ENCODE peak calls at places on chromosomes 16 and 17, in four cellular contexts. N is hepatocyte, V is lung microvascular endothelial cell, I is OCI-LY7. L is an unnamed sample.

GRCh38 chr16:477758-478157 is 49.8 kb upstream of the CAPN15 start:
- DNase-seq in N (no peak), V (no peak), I (no peak), L (no peak)

GRCh38 chr16:77404823-77405222 is 30.0 kb downstream of the ADAMTS18 start:
- DNase-seq in N (no peak), V (no peak), I (no peak), L (no peak)

GRCh38 chr17:81486174-81486810 is 26.3 kb downstream of the ACTG1 start:
- DNase-seq in N (no peak), V (peak), I (no peak), L (no peak)

GRCh38 chr16:26963109-26963508 is 103.6 kb upstream of the C16orf82 start:
- DNase-seq in N (peak), V (no peak), I (peak), L (no peak)

GRCh38 chr17:52154466-52154865 is 4.0 kb downstream of the CA10 start:
- DNase-seq in N (no peak), V (no peak), I (no peak), L (no peak)

GRCh38 chr16:27222499-27223225 is 19.3 kb downstream of the KDM8 start:
- DNase-seq in N (no peak), V (no peak), I (no peak), L (no peak)

GRCh38 chr16:19810817-19811731 is 73.6 kb downstream of the GPRC5B start:
- DNase-seq in N (peak), V (peak), I (no peak), L (no peak)

GRCh38 chr16:90047714-90048346 is 28.6 kb upstream of the DBNDD1 start:
- DNase-seq in N (peak), V (peak), I (no peak), L (no peak)

GRCh38 chr17:80938556-80938955 is 53.1 kb upstream of the CHMP6 start:
- DNase-seq in N (no peak), V (no peak), I (no peak), L (no peak)

GRCh38 chr16:86396918-86397317 is 113.4 kb upstream of the FOXF1 start:
- DNase-seq in N (peak), V (peak), I (no peak), L (no peak)

GRCh38 chr17:17575360-17576251 is 15.9 kb downstream of the PEMT start:
- DNase-seq in N (no peak), V (no peak), I (no peak), L (no peak)

GRCh38 chr17:2398188-2398587 is 2.7 kb downstream of the MNT start:
- DNase-seq in N (no peak), V (no peak), I (no peak), L (no peak)

GRCh38 chr16:30664616-30665109 is 6.4 kb downstream of the FBRS start:
- DNase-seq in N (no peak), V (no peak), I (no peak), L (no peak)

GRCh38 chr17:7809086-7809790 is 24.8 kb upstream of the KDM6B start:
- DNase-seq in N (no peak), V (no peak), I (no peak), L (no peak)

GRCh38 chr17:75848523-75849303 is 4.5 kb upstream of the UNC13D start:
- DNase-seq in N (peak), V (peak), I (peak), L (peak)

GRCh38 chr17:40347319-40348135 is 17.0 kb downstream of the GJD3 start:
- DNase-seq in N (no peak), V (peak), I (peak), L (no peak)

GRCh38 chr16:85574672-85575475 is 38.2 kb upstream of the GSE1 start:
- DNase-seq in N (no peak), V (no peak), I (no peak), L (no peak)

GRCh38 chr17:48478224-48479013 is 48.4 kb upstream of the SKAP1 start:
- DNase-seq in N (no peak), V (no peak), I (no peak), L (no peak)

GRCh38 chr17:37824534-37825485 is 80.0 kb upstream of the HNF1B start:
- DNase-seq in N (peak), V (peak), I (peak), L (no peak)

GRCh38 chr17:20944014-20944905 is 98.6 kb downstream of the USP22 start:
- DNase-seq in N (peak), V (peak), I (peak), L (peak)

GRCh38 chr16:20517149-20517548 is 59.0 kb downstream of the ACSM2B start:
- DNase-seq in N (no peak), V (no peak), I (no peak), L (no peak)

GRCh38 chr16:11131706-11132105 is 124.3 kb downstream of the SOCS1 start:
- DNase-seq in N (no peak), V (no peak), I (no peak), L (no peak)

GRCh38 chr17:44177641-44178040 is 7.1 kb downstream of the ASB16 start:
- DNase-seq in N (no peak), V (no peak), I (no peak), L (no peak)